ENCODE peak calls at places on chromosomes 12 and 14, in seven cellular contexts. One of them, this sample, is unnamed.

GRCh38 chr14:55926007-55926406 is 192.2 kb upstream of the PELI2 start:
- DNase-seq in transverse colon: no peak
- DNase-seq in K562: no peak
- DNase-seq in heart left ventricle: no peak
- DNase-seq in A549: no peak
- DNase-seq in adrenal gland: peak
- DNase-seq in right lobe of liver: no peak
- DNase-seq in this sample: peak

GRCh38 chr12:34291001-34291400 is 268.7 kb downstream of the ALG10 start:
- DNase-seq in transverse colon: peak
- DNase-seq in K562: no peak
- DNase-seq in heart left ventricle: no peak
- DNase-seq in A549: no peak
- DNase-seq in adrenal gland: no peak
- DNase-seq in right lobe of liver: no peak
- DNase-seq in this sample: no peak

GRCh38 chr14:94612174-94612573 is at the start of gene SERPINA3:
- DNase-seq in transverse colon: no peak
- DNase-seq in K562: no peak
- DNase-seq in heart left ventricle: no peak
- DNase-seq in A549: no peak
- DNase-seq in adrenal gland: no peak
- DNase-seq in right lobe of liver: peak
- DNase-seq in this sample: peak

GRCh38 chr14:68947802-68948201 is 31.3 kb downstream of the ACTN1 start:
- DNase-seq in transverse colon: peak
- DNase-seq in K562: no peak
- DNase-seq in heart left ventricle: peak
- DNase-seq in A549: peak
- DNase-seq in adrenal gland: peak
- DNase-seq in right lobe of liver: no peak
- DNase-seq in this sample: peak

GRCh38 chr12:92928431-92928961 is 599 bp downstream of the EEA1 start:
- DNase-seq in transverse colon: peak
- DNase-seq in K562: peak
- DNase-seq in heart left ventricle: peak
- DNase-seq in A549: peak
- DNase-seq in adrenal gland: peak
- DNase-seq in right lobe of liver: peak
- DNase-seq in this sample: no peak

GRCh38 chr14:91229743-91230200 is 14.7 kb downstream of the GPR68 start:
- DNase-seq in transverse colon: peak
- DNase-seq in K562: no peak
- DNase-seq in heart left ventricle: no peak
- DNase-seq in A549: no peak
- DNase-seq in adrenal gland: no peak
- DNase-seq in right lobe of liver: no peak
- DNase-seq in this sample: no peak

GRCh38 chr14:96741151-96741977 is 55.8 kb upstream of the VRK1 start:
- DNase-seq in transverse colon: peak
- DNase-seq in K562: peak
- DNase-seq in heart left ventricle: peak
- DNase-seq in A549: peak
- DNase-seq in adrenal gland: peak
- DNase-seq in right lobe of liver: peak
- DNase-seq in this sample: peak

GRCh38 chr12:116339800-116340371 is 62.4 kb upstream of the MED13L start:
- DNase-seq in transverse colon: no peak
- DNase-seq in K562: no peak
- DNase-seq in heart left ventricle: no peak
- DNase-seq in A549: no peak
- DNase-seq in adrenal gland: no peak
- DNase-seq in right lobe of liver: no peak
- DNase-seq in this sample: no peak

GRCh38 chr12:89873745-89874144 is 165.1 kb upstream of the ATP2B1 start:
- DNase-seq in transverse colon: no peak
- DNase-seq in K562: no peak
- DNase-seq in heart left ventricle: peak
- DNase-seq in A549: no peak
- DNase-seq in adrenal gland: no peak
- DNase-seq in right lobe of liver: no peak
- DNase-seq in this sample: no peak

GRCh38 chr12:64256166-64256800 is 34.2 kb upstream of the KICS2 start:
- DNase-seq in transverse colon: no peak
- DNase-seq in K562: peak
- DNase-seq in heart left ventricle: no peak
- DNase-seq in A549: peak
- DNase-seq in adrenal gland: no peak
- DNase-seq in right lobe of liver: no peak
- DNase-seq in this sample: no peak

GRCh38 chr12:124750787-124751471 is 112.7 kb downstream of the SCARB1 start:
- DNase-seq in transverse colon: no peak
- DNase-seq in K562: peak
- DNase-seq in heart left ventricle: no peak
- DNase-seq in A549: peak
- DNase-seq in adrenal gland: no peak
- DNase-seq in right lobe of liver: no peak
- DNase-seq in this sample: no peak

GRCh38 chr12:56071648-56072047 is 8.3 kb upstream of the ERBB3 start:
- DNase-seq in transverse colon: no peak
- DNase-seq in K562: no peak
- DNase-seq in heart left ventricle: no peak
- DNase-seq in A549: no peak
- DNase-seq in adrenal gland: peak
- DNase-seq in right lobe of liver: no peak
- DNase-seq in this sample: no peak

GRCh38 chr12:91991397-91992187 is 154.1 kb downstream of the BTG1 start:
- DNase-seq in transverse colon: no peak
- DNase-seq in K562: no peak
- DNase-seq in heart left ventricle: no peak
- DNase-seq in A549: peak
- DNase-seq in adrenal gland: no peak
- DNase-seq in right lobe of liver: no peak
- DNase-seq in this sample: no peak

GRCh38 chr12:122845865-122846621 is 10.8 kb downstream of the HIP1R start:
- DNase-seq in transverse colon: no peak
- DNase-seq in K562: no peak
- DNase-seq in heart left ventricle: no peak
- DNase-seq in A549: no peak
- DNase-seq in adrenal gland: peak
- DNase-seq in right lobe of liver: no peak
- DNase-seq in this sample: peak

GRCh38 chr14:59333668-59334067 is 131.5 kb downstream of the GPR135 start:
- DNase-seq in transverse colon: no peak
- DNase-seq in K562: no peak
- DNase-seq in heart left ventricle: no peak
- DNase-seq in A549: peak
- DNase-seq in adrenal gland: no peak
- DNase-seq in right lobe of liver: peak
- DNase-seq in this sample: no peak

GRCh38 chr12:51181558-51181957 is 8.6 kb upstream of the TFCP2 start:
- DNase-seq in transverse colon: no peak
- DNase-seq in K562: no peak
- DNase-seq in heart left ventricle: no peak
- DNase-seq in A549: no peak
- DNase-seq in adrenal gland: no peak
- DNase-seq in right lobe of liver: no peak
- DNase-seq in this sample: no peak

GRCh38 chr12:47736877-47737676 is 11.8 kb upstream of the ENDOU start:
- DNase-seq in transverse colon: peak
- DNase-seq in K562: peak
- DNase-seq in heart left ventricle: peak
- DNase-seq in A549: no peak
- DNase-seq in adrenal gland: peak
- DNase-seq in right lobe of liver: peak
- DNase-seq in this sample: peak

GRCh38 chr14:24337824-24338175 is 2.0 kb downstream of the RIPK3 start:
- DNase-seq in transverse colon: no peak
- DNase-seq in K562: no peak
- DNase-seq in heart left ventricle: no peak
- DNase-seq in A549: no peak
- DNase-seq in adrenal gland: no peak
- DNase-seq in right lobe of liver: no peak
- DNase-seq in this sample: no peak

GRCh38 chr14:77979666-77980351 is 179.9 kb downstream of the ADCK1 start:
- DNase-seq in transverse colon: no peak
- DNase-seq in K562: peak
- DNase-seq in heart left ventricle: no peak
- DNase-seq in A549: peak
- DNase-seq in adrenal gland: no peak
- DNase-seq in right lobe of liver: no peak
- DNase-seq in this sample: no peak

GRCh38 chr14:61088081-61088480 is 107.0 kb downstream of the SLC38A6 start:
- DNase-seq in transverse colon: no peak
- DNase-seq in K562: no peak
- DNase-seq in heart left ventricle: no peak
- DNase-seq in A549: no peak
- DNase-seq in adrenal gland: no peak
- DNase-seq in right lobe of liver: no peak
- DNase-seq in this sample: no peak

GRCh38 chr14:50027797-50028196 is 88.6 kb downstream of the VCPKMT start:
- DNase-seq in transverse colon: no peak
- DNase-seq in K562: no peak
- DNase-seq in heart left ventricle: no peak
- DNase-seq in A549: no peak
- DNase-seq in adrenal gland: no peak
- DNase-seq in right lobe of liver: no peak
- DNase-seq in this sample: no peak

GRCh38 chr14:79011091-79011919 is 841.1 kb downstream of the NRXN3 start:
- DNase-seq in transverse colon: no peak
- DNase-seq in K562: peak
- DNase-seq in heart left ventricle: no peak
- DNase-seq in A549: peak
- DNase-seq in adrenal gland: no peak
- DNase-seq in right lobe of liver: no peak
- DNase-seq in this sample: peak

GRCh38 chr12:104350211-104350908 is 46.8 kb downstream of the EID3 start:
- DNase-seq in transverse colon: no peak
- DNase-seq in K562: no peak
- DNase-seq in heart left ventricle: no peak
- DNase-seq in A549: no peak
- DNase-seq in adrenal gland: no peak
- DNase-seq in right lobe of liver: no peak
- DNase-seq in this sample: no peak
- TF ChIP-seq POLR2A in transverse colon: no peak
- TF ChIP-seq POLR2A in K562: no peak
- TF ChIP-seq POLR2A in heart left ventricle: no peak
- TF ChIP-seq POLR2A in A549: no peak
- TF ChIP-seq POLR2A in adrenal gland: no peak
- TF ChIP-seq POLR2A in right lobe of liver: no peak
- TF ChIP-seq POLR2A in this sample: no peak

GRCh38 chr14:67814826-67815225 is 1.6 kb downstream of the ZFYVE26 start:
- DNase-seq in transverse colon: no peak
- DNase-seq in K562: no peak
- DNase-seq in heart left ventricle: no peak
- DNase-seq in A549: no peak
- DNase-seq in adrenal gland: no peak
- DNase-seq in right lobe of liver: no peak
- DNase-seq in this sample: no peak

GRCh38 chr14:67817750-67818438 is 1.5 kb upstream of the ZFYVE26 start:
- DNase-seq in transverse colon: no peak
- DNase-seq in K562: no peak
- DNase-seq in heart left ventricle: no peak
- DNase-seq in A549: no peak
- DNase-seq in adrenal gland: no peak
- DNase-seq in right lobe of liver: no peak
- DNase-seq in this sample: no peak

GRCh38 chr14:67819563-67820411 is at the start of gene RAD51B:
- DNase-seq in transverse colon: peak
- DNase-seq in K562: peak
- DNase-seq in heart left ventricle: peak
- DNase-seq in A549: peak
- DNase-seq in adrenal gland: peak
- DNase-seq in right lobe of liver: peak
- DNase-seq in this sample: peak

GRCh38 chr14:67815573-67816235 is 686 bp downstream of the ZFYVE26 start:
- DNase-seq in transverse colon: no peak
- DNase-seq in K562: no peak
- DNase-seq in heart left ventricle: no peak
- DNase-seq in A549: no peak
- DNase-seq in adrenal gland: peak
- DNase-seq in right lobe of liver: no peak
- DNase-seq in this sample: no peak

DNA sequence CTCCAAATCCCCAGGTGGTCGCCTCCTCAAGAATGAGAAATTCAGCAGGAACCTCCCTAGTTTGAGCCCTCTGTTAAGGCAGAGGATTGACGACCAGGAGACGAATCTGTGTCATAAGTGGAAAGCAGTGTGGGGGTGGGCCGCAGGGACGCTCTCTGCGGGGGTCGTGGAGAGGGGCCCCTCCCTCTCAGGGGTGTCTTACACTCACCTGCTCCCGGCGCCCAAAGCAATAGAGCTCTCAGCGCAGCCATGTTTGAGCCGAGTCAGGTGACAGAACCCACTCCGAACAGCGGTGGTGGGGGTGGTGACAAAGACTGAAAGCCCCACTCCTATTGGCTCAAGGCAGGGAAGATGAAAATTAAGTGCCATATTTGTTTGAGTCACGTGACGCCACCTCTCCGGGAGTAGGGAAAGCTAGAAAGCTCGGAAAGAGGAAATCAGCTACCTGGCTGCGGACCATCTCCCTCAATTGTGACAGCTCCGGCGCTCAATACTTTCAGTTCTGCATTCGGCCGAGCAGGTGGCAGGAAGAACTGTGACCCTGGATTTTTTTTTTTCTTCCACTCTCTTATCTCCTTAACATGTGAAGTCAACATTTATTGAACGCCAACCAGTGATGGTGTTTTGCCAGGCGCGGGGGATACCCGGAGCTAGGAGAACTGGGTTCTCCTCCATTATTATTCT is at the start of gene ZFYVE26:
- DNase-seq in transverse colon: peak
- DNase-seq in K562: peak
- DNase-seq in heart left ventricle: peak
- DNase-seq in A549: peak
- DNase-seq in adrenal gland: peak
- DNase-seq in right lobe of liver: peak
- DNase-seq in this sample: peak
- TF ChIP-seq POLR2A in transverse colon: peak
- TF ChIP-seq POLR2A in K562: peak
- TF ChIP-seq POLR2A in heart left ventricle: no peak
- TF ChIP-seq POLR2A in A549: peak
- TF ChIP-seq POLR2A in adrenal gland: no peak
- TF ChIP-seq POLR2A in right lobe of liver: peak
- TF ChIP-seq POLR2A in this sample: peak

GRCh38 chr12:121774968-121775474 is 18.5 kb downstream of the RHOF start:
- DNase-seq in transverse colon: no peak
- DNase-seq in K562: no peak
- DNase-seq in heart left ventricle: no peak
- DNase-seq in A549: no peak
- DNase-seq in adrenal gland: no peak
- DNase-seq in right lobe of liver: no peak
- DNase-seq in this sample: no peak
- TF ChIP-seq POLR2A in transverse colon: no peak
- TF ChIP-seq POLR2A in K562: no peak
- TF ChIP-seq POLR2A in heart left ventricle: no peak
- TF ChIP-seq POLR2A in A549: no peak
- TF ChIP-seq POLR2A in adrenal gland: no peak
- TF ChIP-seq POLR2A in right lobe of liver: no peak
- TF ChIP-seq POLR2A in this sample: no peak

GRCh38 chr12:50111693-50112455 is at the start of gene COX14:
- DNase-seq in transverse colon: peak
- DNase-seq in K562: peak
- DNase-seq in heart left ventricle: peak
- DNase-seq in A549: peak
- DNase-seq in adrenal gland: peak
- DNase-seq in right lobe of liver: peak
- DNase-seq in this sample: peak
- TF ChIP-seq POLR2A in transverse colon: peak
- TF ChIP-seq POLR2A in K562: peak
- TF ChIP-seq POLR2A in heart left ventricle: no peak
- TF ChIP-seq POLR2A in A549: peak
- TF ChIP-seq POLR2A in adrenal gland: peak
- TF ChIP-seq POLR2A in right lobe of liver: peak
- TF ChIP-seq POLR2A in this sample: peak